ENCODE peak calls at places on chromosomes 3 and 15, in six cellular contexts. H is endodermal cell, U is NCI-H1092, F is NCI-H2081, G is hypothalamus, A is C1 segment of cervical spinal cord. V is an unnamed sample.

GRCh38 chr3:193548406-193548805 is 6.3 kb downstream of the ATP13A4 start:
- DNase-seq in G (no peak), U (no peak), A (peak; percentile 10), F (no peak), H (no peak), V (no peak)

GRCh38 chr15:70361891-70362290 is 264.2 kb upstream of the TLE3 start:
- DNase-seq in F (no peak), U (no peak), G (no peak), A (no peak), H (no peak), V (no peak)

GRCh38 chr3:129277829-129278271 is 820 bp upstream of the HMCES start:
- DNase-seq in H (peak; percentile 64), G (no peak), A (no peak), U (no peak), F (peak; percentile 16), V (no peak)

GRCh38 chr3:136862611-136862951 is 573 bp downstream of the NCK1 start:
- DNase-seq in F (peak; percentile 48), G (no peak), H (no peak), A (no peak), U (peak; percentile 61), V (peak; percentile 63)

GRCh38 chr15:70596354-70597055 is 166.9 kb downstream of the UACA start:
- DNase-seq in A (no peak), H (peak; percentile 35), U (no peak), G (no peak), F (no peak), V (no peak)

GRCh38 chr3:124569761-124570160 is 160.5 kb upstream of the UMPS start:
- DNase-seq in H (no peak), A (no peak), G (no peak), U (no peak), F (no peak), V (no peak)

GRCh38 chr3:42735609-42736008 is 33.0 kb upstream of the HHATL start:
- DNase-seq in H (no peak), A (no peak), F (no peak), G (no peak), U (no peak), V (no peak)

GRCh38 chr15:95446854-95447253 is 883.6 kb upstream of the NR2F2 start:
- DNase-seq in F (no peak), G (no peak), A (no peak), U (no peak), H (no peak), V (no peak)

GRCh38 chr3:52014613-52015012 is 18.9 kb upstream of the RPL29 start:
- DNase-seq in G (no peak), A (no peak), F (no peak), H (peak; percentile 85), U (no peak), V (no peak)

GRCh38 chr3:168273917-168274316 is 178.2 kb upstream of the GOLIM4 start:
- DNase-seq in F (no peak), H (no peak), U (no peak), G (no peak), A (no peak), V (no peak)

GRCh38 chr15:63487076-63487757 is 17.2 kb upstream of the USP3 start:
- DNase-seq in G (peak; percentile 37), H (peak; percentile 97), F (peak; percentile 67), U (peak; percentile 19), A (peak; percentile 68), V (peak; percentile 22)

GRCh38 chr15:33309602-33310276 is 1.0 kb upstream of the RYR3 start:
- DNase-seq in G (no peak), A (no peak), U (no peak), H (peak; percentile 91), F (no peak), V (no peak)

GRCh38 chr3:43960448-43960840 is 269.7 kb downstream of the ABHD5 start:
- DNase-seq in H (no peak), F (no peak), G (no peak), A (no peak), U (no peak), V (peak; percentile 73)

GRCh38 chr3:139117883-139118760 is 73.4 kb upstream of the PRR23C start:
- DNase-seq in U (no peak), F (no peak), H (no peak), G (no peak), A (no peak), V (no peak)

GRCh38 chr15:65337436-65338070 is 33.1 kb downstream of the RNU5B-1 start:
- DNase-seq in G (no peak), H (peak; percentile 48), A (no peak), U (peak; percentile 59), F (no peak), V (no peak)

GRCh38 chr3:15753056-15753710 is 44.6 kb downstream of the ANKRD28 start:
- DNase-seq in U (no peak), A (peak; percentile 46), F (no peak), H (no peak), G (no peak), V (no peak)

GRCh38 chr3:52022323-52023100 is 26.8 kb upstream of the RPL29 start:
- DNase-seq in U (no peak), F (no peak), A (no peak), G (no peak), H (no peak), V (no peak)

GRCh38 chr3:194082596-194083220 is 53.2 kb upstream of the HES1 start:
- DNase-seq in F (no peak), H (no peak), G (no peak), U (no peak), A (no peak), V (no peak)

GRCh38 chr3:22886394-22886793 is 316.7 kb upstream of the UBE2E2 start:
- DNase-seq in G (no peak), F (no peak), H (no peak), U (no peak), A (no peak), V (no peak)

V was measured in DMS 273 treated with DMSO at 0.1 percent for 48 hours.